ENCODE peak calls at places on chromosomes 7 and 10, in seven cellular contexts. One of them, this sample, is unnamed.

GRCh38 chr10:132916956-132917666 is 25.3 kb downstream of the CFAP46 start:
- DNase-seq in astrocyte of the spinal cord: no peak
- DNase-seq in cardiac fibroblast: no peak
- DNase-seq in left lung: no peak
- DNase-seq in kidney epithelial cell: no peak
- DNase-seq in A549: no peak
- DNase-seq in left ventricle myocardium inferior: no peak
- DNase-seq in this sample: no peak

GRCh38 chr10:103853428-103854264 is 1.7 kb downstream of the SH3PXD2A start:
- DNase-seq in left lung: no peak
- DNase-seq in left ventricle myocardium inferior: no peak
- DNase-seq in kidney epithelial cell: no peak
- DNase-seq in astrocyte of the spinal cord: no peak
- DNase-seq in A549: no peak
- DNase-seq in cardiac fibroblast: no peak
- DNase-seq in this sample: no peak

GRCh38 chr7:73482746-73483145 is 39.3 kb downstream of the BAZ1B start:
- DNase-seq in A549: no peak
- DNase-seq in left ventricle myocardium inferior: no peak
- DNase-seq in kidney epithelial cell: no peak
- DNase-seq in cardiac fibroblast: no peak
- DNase-seq in astrocyte of the spinal cord: peak
- DNase-seq in left lung: no peak
- DNase-seq in this sample: peak

GRCh38 chr10:101120884-101121660 is 10.0 kb upstream of the TLX1 start:
- DNase-seq in astrocyte of the spinal cord: no peak
- DNase-seq in left lung: no peak
- DNase-seq in cardiac fibroblast: peak
- DNase-seq in left ventricle myocardium inferior: no peak
- DNase-seq in A549: no peak
- DNase-seq in kidney epithelial cell: no peak
- DNase-seq in this sample: no peak

GRCh38 chr7:151378011-151378410 is 31.8 kb downstream of the WDR86 start:
- DNase-seq in left lung: no peak
- DNase-seq in left ventricle myocardium inferior: no peak
- DNase-seq in kidney epithelial cell: no peak
- DNase-seq in astrocyte of the spinal cord: no peak
- DNase-seq in cardiac fibroblast: no peak
- DNase-seq in A549: no peak
- DNase-seq in this sample: no peak

GRCh38 chr10:43238462-43238861 is 28.4 kb downstream of the RASGEF1A start:
- DNase-seq in A549: no peak
- DNase-seq in left ventricle myocardium inferior: no peak
- DNase-seq in left lung: peak
- DNase-seq in cardiac fibroblast: no peak
- DNase-seq in astrocyte of the spinal cord: no peak
- DNase-seq in kidney epithelial cell: no peak
- DNase-seq in this sample: no peak

GRCh38 chr10:126001579-126001978 is 105.2 kb downstream of the FANK1 start:
- DNase-seq in A549: peak
- DNase-seq in kidney epithelial cell: no peak
- DNase-seq in cardiac fibroblast: peak
- DNase-seq in astrocyte of the spinal cord: no peak
- DNase-seq in left ventricle myocardium inferior: no peak
- DNase-seq in left lung: no peak
- DNase-seq in this sample: peak

GRCh38 chr7:51587600-51587999 is 271.0 kb upstream of the COBL start:
- DNase-seq in astrocyte of the spinal cord: no peak
- DNase-seq in kidney epithelial cell: no peak
- DNase-seq in A549: no peak
- DNase-seq in left lung: no peak
- DNase-seq in cardiac fibroblast: no peak
- DNase-seq in left ventricle myocardium inferior: no peak
- DNase-seq in this sample: no peak

GRCh38 chr10:16999665-17000451 is 129.8 kb downstream of the CUBN start:
- DNase-seq in cardiac fibroblast: peak
- DNase-seq in kidney epithelial cell: no peak
- DNase-seq in astrocyte of the spinal cord: peak
- DNase-seq in left lung: no peak
- DNase-seq in A549: no peak
- DNase-seq in left ventricle myocardium inferior: no peak
- DNase-seq in this sample: peak

GRCh38 chr7:51256244-51256781 is 60.3 kb downstream of the COBL start:
- DNase-seq in A549: no peak
- DNase-seq in cardiac fibroblast: no peak
- DNase-seq in left lung: no peak
- DNase-seq in kidney epithelial cell: no peak
- DNase-seq in left ventricle myocardium inferior: no peak
- DNase-seq in astrocyte of the spinal cord: no peak
- DNase-seq in this sample: no peak

GRCh38 chr10:112376578-112376855 is 2.6 kb downstream of the ACSL5 start:
- DNase-seq in left ventricle myocardium inferior: no peak
- DNase-seq in astrocyte of the spinal cord: no peak
- DNase-seq in kidney epithelial cell: no peak
- DNase-seq in left lung: no peak
- DNase-seq in cardiac fibroblast: no peak
- DNase-seq in A549: no peak
- DNase-seq in this sample: no peak

GRCh38 chr7:120421151-120421651 is 148.2 kb downstream of the KCND2 start:
- DNase-seq in kidney epithelial cell: no peak
- DNase-seq in left ventricle myocardium inferior: no peak
- DNase-seq in cardiac fibroblast: no peak
- DNase-seq in left lung: no peak
- DNase-seq in astrocyte of the spinal cord: no peak
- DNase-seq in A549: no peak
- DNase-seq in this sample: no peak

GRCh38 chr7:97024209-97025129 is at the start of gene DLX5:
- DNase-seq in left lung: peak
- DNase-seq in cardiac fibroblast: peak
- DNase-seq in kidney epithelial cell: no peak
- DNase-seq in astrocyte of the spinal cord: no peak
- DNase-seq in A549: peak
- DNase-seq in left ventricle myocardium inferior: no peak
- DNase-seq in this sample: no peak

GRCh38 chr7:128352138-128352537 is 8.4 kb upstream of the RBM28 start:
- DNase-seq in astrocyte of the spinal cord: peak
- DNase-seq in A549: peak
- DNase-seq in left ventricle myocardium inferior: peak
- DNase-seq in left lung: peak
- DNase-seq in kidney epithelial cell: no peak
- DNase-seq in cardiac fibroblast: peak
- DNase-seq in this sample: peak

GRCh38 chr7:44285561-44285960 is 39.8 kb downstream of the CAMK2B start:
- DNase-seq in kidney epithelial cell: no peak
- DNase-seq in left lung: peak
- DNase-seq in A549: no peak
- DNase-seq in astrocyte of the spinal cord: no peak
- DNase-seq in left ventricle myocardium inferior: peak
- DNase-seq in cardiac fibroblast: no peak
- DNase-seq in this sample: no peak

GRCh38 chr7:151271699-151272355 is 23.3 kb upstream of the SMARCD3 start:
- DNase-seq in left lung: peak
- DNase-seq in astrocyte of the spinal cord: no peak
- DNase-seq in kidney epithelial cell: no peak
- DNase-seq in cardiac fibroblast: peak
- DNase-seq in left ventricle myocardium inferior: no peak
- DNase-seq in A549: peak
- DNase-seq in this sample: peak

GRCh38 chr10:84783909-84784308 is 455.5 kb downstream of the CCSER2 start:
- DNase-seq in kidney epithelial cell: no peak
- DNase-seq in left ventricle myocardium inferior: no peak
- DNase-seq in left lung: no peak
- DNase-seq in astrocyte of the spinal cord: no peak
- DNase-seq in A549: no peak
- DNase-seq in cardiac fibroblast: no peak
- DNase-seq in this sample: no peak

GRCh38 chr7:91898240-91898992 is 17.9 kb upstream of the MTERF1 start:
- DNase-seq in cardiac fibroblast: no peak
- DNase-seq in kidney epithelial cell: no peak
- DNase-seq in left ventricle myocardium inferior: no peak
- DNase-seq in left lung: no peak
- DNase-seq in astrocyte of the spinal cord: no peak
- DNase-seq in A549: no peak
- DNase-seq in this sample: no peak
- TF ChIP-seq CTCF in cardiac fibroblast: no peak
- TF ChIP-seq CTCF in kidney epithelial cell: no peak
- TF ChIP-seq CTCF in left ventricle myocardium inferior: no peak
- TF ChIP-seq CTCF in left lung: no peak
- TF ChIP-seq CTCF in astrocyte of the spinal cord: no peak
- TF ChIP-seq CTCF in A549: no peak
- TF ChIP-seq CTCF in this sample: no peak

GRCh38 chr7:135758531-135758932 is 9.9 kb upstream of the FAM180A start:
- DNase-seq in left lung: no peak
- DNase-seq in cardiac fibroblast: peak
- DNase-seq in A549: no peak
- DNase-seq in left ventricle myocardium inferior: peak
- DNase-seq in astrocyte of the spinal cord: peak
- DNase-seq in kidney epithelial cell: no peak
- DNase-seq in this sample: peak
- H3K4me3 ChIP-seq in left lung: peak
- H3K4me3 ChIP-seq in cardiac fibroblast: peak
- H3K4me3 ChIP-seq in A549: no peak
- H3K4me3 ChIP-seq in left ventricle myocardium inferior: peak
- H3K4me3 ChIP-seq in astrocyte of the spinal cord: no peak
- H3K4me3 ChIP-seq in kidney epithelial cell: no peak
- H3K4me3 ChIP-seq in this sample: peak

DNA sequence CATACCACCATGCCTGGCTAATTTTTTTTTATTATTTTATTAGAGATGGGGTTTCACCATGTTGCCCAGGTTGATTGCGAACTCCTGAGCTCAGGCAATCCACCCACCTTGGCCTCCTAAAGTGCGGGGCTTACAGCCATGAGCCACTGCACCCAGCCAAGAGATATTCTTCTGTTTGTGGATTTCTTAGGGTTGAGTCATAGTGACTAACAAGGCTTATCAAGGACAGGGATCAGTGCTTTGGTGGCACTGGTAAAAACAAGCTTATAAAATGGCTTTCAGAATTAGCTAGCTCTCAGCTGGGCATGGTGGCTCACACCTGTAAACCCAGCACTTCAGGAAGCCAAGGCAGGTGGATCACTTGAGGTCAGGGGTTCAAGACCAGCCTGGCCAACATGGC is 122.4 kb downstream of the ZNF248 start:
- DNase-seq in left ventricle myocardium inferior: no peak
- DNase-seq in kidney epithelial cell: no peak
- DNase-seq in astrocyte of the spinal cord: no peak
- DNase-seq in cardiac fibroblast: peak
- DNase-seq in left lung: no peak
- DNase-seq in A549: peak
- DNase-seq in this sample: peak
- TF ChIP-seq CTCF in left ventricle myocardium inferior: no peak
- TF ChIP-seq CTCF in kidney epithelial cell: no peak
- TF ChIP-seq CTCF in astrocyte of the spinal cord: no peak
- TF ChIP-seq CTCF in cardiac fibroblast: no peak
- TF ChIP-seq CTCF in left lung: no peak
- TF ChIP-seq CTCF in A549: no peak
- TF ChIP-seq CTCF in this sample: no peak

GRCh38 chr7:25282194-25282593 is 53.9 kb upstream of the NPVF start:
- DNase-seq in kidney epithelial cell: no peak
- DNase-seq in astrocyte of the spinal cord: no peak
- DNase-seq in left lung: no peak
- DNase-seq in cardiac fibroblast: no peak
- DNase-seq in A549: no peak
- DNase-seq in left ventricle myocardium inferior: no peak
- DNase-seq in this sample: no peak

GRCh38 chr7:25280181-25280580 is 51.9 kb upstream of the NPVF start:
- DNase-seq in left lung: no peak
- DNase-seq in astrocyte of the spinal cord: no peak
- DNase-seq in A549: no peak
- DNase-seq in cardiac fibroblast: no peak
- DNase-seq in left ventricle myocardium inferior: no peak
- DNase-seq in kidney epithelial cell: no peak
- DNase-seq in this sample: no peak
- H3K4me3 ChIP-seq in left lung: no peak
- H3K4me3 ChIP-seq in astrocyte of the spinal cord: no peak
- H3K4me3 ChIP-seq in A549: no peak
- H3K4me3 ChIP-seq in cardiac fibroblast: no peak
- H3K4me3 ChIP-seq in left ventricle myocardium inferior: no peak
- H3K4me3 ChIP-seq in kidney epithelial cell: no peak
- H3K4me3 ChIP-seq in this sample: no peak

GRCh38 chr10:28942012-28942411 is 264.7 kb downstream of the BAMBI start:
- DNase-seq in cardiac fibroblast: no peak
- DNase-seq in astrocyte of the spinal cord: no peak
- DNase-seq in kidney epithelial cell: no peak
- DNase-seq in A549: no peak
- DNase-seq in left lung: no peak
- DNase-seq in left ventricle myocardium inferior: no peak
- DNase-seq in this sample: no peak

GRCh38 chr10:28940158-28940888 is 263.0 kb downstream of the BAMBI start:
- DNase-seq in left ventricle myocardium inferior: no peak
- DNase-seq in kidney epithelial cell: no peak
- DNase-seq in astrocyte of the spinal cord: no peak
- DNase-seq in left lung: no peak
- DNase-seq in A549: peak
- DNase-seq in cardiac fibroblast: no peak
- DNase-seq in this sample: peak

GRCh38 chr10:28938745-28939144 is 261.4 kb downstream of the BAMBI start:
- DNase-seq in left lung: no peak
- DNase-seq in astrocyte of the spinal cord: peak
- DNase-seq in cardiac fibroblast: no peak
- DNase-seq in left ventricle myocardium inferior: no peak
- DNase-seq in A549: no peak
- DNase-seq in kidney epithelial cell: no peak
- DNase-seq in this sample: peak

GRCh38 chr10:28937959-28938358 is 260.6 kb downstream of the BAMBI start:
- DNase-seq in A549: no peak
- DNase-seq in astrocyte of the spinal cord: no peak
- DNase-seq in left ventricle myocardium inferior: no peak
- DNase-seq in kidney epithelial cell: no peak
- DNase-seq in cardiac fibroblast: no peak
- DNase-seq in left lung: no peak
- DNase-seq in this sample: no peak

DNA sequence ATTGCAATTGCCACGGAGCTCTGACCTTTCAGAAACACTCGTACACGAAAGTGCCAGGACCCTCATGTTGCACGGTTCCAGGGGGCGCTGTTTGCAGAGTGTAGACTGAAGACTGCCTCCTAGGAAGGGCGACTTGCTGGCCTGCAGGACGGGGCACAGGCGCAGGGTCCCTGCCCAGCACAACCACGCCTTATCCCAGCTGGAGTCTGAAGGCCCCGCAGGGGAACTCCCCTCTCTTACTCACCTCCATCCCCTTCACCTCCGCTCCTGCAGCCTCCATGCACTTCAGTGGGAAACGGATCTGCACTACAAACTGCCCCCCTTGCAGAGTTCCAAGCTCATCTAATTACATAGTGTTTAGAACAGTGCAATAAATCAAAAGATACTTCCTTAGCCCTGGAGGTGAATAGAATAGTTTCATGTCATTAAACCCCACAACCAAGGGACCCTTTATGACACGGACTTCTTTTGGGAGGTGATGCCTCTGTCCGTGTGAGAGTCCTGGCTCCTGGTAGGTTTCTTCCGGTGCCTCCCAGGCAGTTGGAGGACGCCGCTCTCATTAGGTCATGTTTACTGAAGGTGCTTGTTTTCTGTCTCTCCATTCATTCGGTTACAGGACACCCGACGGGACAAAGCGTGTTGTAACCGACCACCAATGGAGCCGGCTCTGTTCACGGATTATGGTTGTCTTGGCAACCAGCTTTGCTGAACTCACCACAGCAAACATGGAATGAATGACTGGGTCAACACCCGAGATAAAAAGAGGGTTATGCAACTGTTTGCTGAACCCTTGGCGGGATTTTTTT is 262.2 kb downstream of the BAMBI start:
- DNase-seq in astrocyte of the spinal cord: peak
- DNase-seq in kidney epithelial cell: peak
- DNase-seq in A549: peak
- DNase-seq in cardiac fibroblast: peak
- DNase-seq in left lung: peak
- DNase-seq in left ventricle myocardium inferior: peak
- DNase-seq in this sample: peak
- TF ChIP-seq CTCF in astrocyte of the spinal cord: peak
- TF ChIP-seq CTCF in kidney epithelial cell: peak
- TF ChIP-seq CTCF in A549: peak
- TF ChIP-seq CTCF in cardiac fibroblast: no peak
- TF ChIP-seq CTCF in left lung: no peak
- TF ChIP-seq CTCF in left ventricle myocardium inferior: peak
- TF ChIP-seq CTCF in this sample: peak

This sample was measured in choroid plexus epithelial cell.